ENCODE peak calls at places on chromosome 20, in eight cellular contexts. One of them, this sample, is unnamed.

GRCh38 chr20:22491188-22491500 is 93.2 kb downstream of the FOXA2 start:
- DNase-seq in iPS DF 6.9: no peak
- DNase-seq in ascending aorta: no peak
- DNase-seq in HepG2: no peak
- DNase-seq in substantia nigra: no peak
- DNase-seq in spleen: no peak
- DNase-seq in effector memory CD4-positive, alpha-beta T cell: no peak
- DNase-seq in naive thymus-derived CD4-positive, alpha-beta T cell: no peak
- DNase-seq in this sample: no peak

GRCh38 chr20:63433351-63433750 is 39.1 kb downstream of the KCNQ2 start:
- DNase-seq in iPS DF 6.9: no peak
- DNase-seq in ascending aorta: no peak
- DNase-seq in HepG2: no peak
- DNase-seq in substantia nigra: no peak
- DNase-seq in spleen: no peak
- DNase-seq in effector memory CD4-positive, alpha-beta T cell: no peak
- DNase-seq in naive thymus-derived CD4-positive, alpha-beta T cell: no peak
- DNase-seq in this sample: no peak

GRCh38 chr20:58453391-58453790 is 61.8 kb downstream of the APCDD1L start:
- DNase-seq in iPS DF 6.9: no peak
- DNase-seq in ascending aorta: no peak
- DNase-seq in HepG2: no peak
- DNase-seq in substantia nigra: no peak
- DNase-seq in spleen: no peak
- DNase-seq in effector memory CD4-positive, alpha-beta T cell: no peak
- DNase-seq in naive thymus-derived CD4-positive, alpha-beta T cell: no peak
- DNase-seq in this sample: no peak

GRCh38 chr20:414161-414560 is 6.1 kb downstream of the RBCK1 start:
- DNase-seq in iPS DF 6.9: no peak
- DNase-seq in ascending aorta: no peak
- DNase-seq in HepG2: no peak
- DNase-seq in substantia nigra: no peak
- DNase-seq in spleen: no peak
- DNase-seq in effector memory CD4-positive, alpha-beta T cell: no peak
- DNase-seq in naive thymus-derived CD4-positive, alpha-beta T cell: no peak
- DNase-seq in this sample: no peak

GRCh38 chr20:8807480-8808179 is 261.3 kb upstream of the PLCB4 start:
- DNase-seq in iPS DF 6.9: no peak
- DNase-seq in ascending aorta: no peak
- DNase-seq in HepG2: no peak
- DNase-seq in substantia nigra: no peak
- DNase-seq in spleen: no peak
- DNase-seq in effector memory CD4-positive, alpha-beta T cell: no peak
- DNase-seq in naive thymus-derived CD4-positive, alpha-beta T cell: no peak
- DNase-seq in this sample: no peak

GRCh38 chr20:3171391-3172125 is 1.8 kb downstream of the LZTS3 start:
- DNase-seq in iPS DF 6.9: no peak
- DNase-seq in ascending aorta: no peak
- DNase-seq in HepG2: no peak
- DNase-seq in substantia nigra: no peak
- DNase-seq in spleen: no peak
- DNase-seq in effector memory CD4-positive, alpha-beta T cell: no peak
- DNase-seq in naive thymus-derived CD4-positive, alpha-beta T cell: no peak
- DNase-seq in this sample: no peak

GRCh38 chr20:22949710-22950109 is 85.4 kb upstream of the SSTR4 start:
- DNase-seq in iPS DF 6.9: no peak
- DNase-seq in ascending aorta: no peak
- DNase-seq in HepG2: no peak
- DNase-seq in substantia nigra: no peak
- DNase-seq in spleen: no peak
- DNase-seq in effector memory CD4-positive, alpha-beta T cell: no peak
- DNase-seq in naive thymus-derived CD4-positive, alpha-beta T cell: no peak
- DNase-seq in this sample: no peak

GRCh38 chr20:11155156-11155805 is 481.5 kb upstream of the JAG1 start:
- DNase-seq in iPS DF 6.9: no peak
- DNase-seq in ascending aorta: no peak
- DNase-seq in HepG2: no peak
- DNase-seq in substantia nigra: no peak
- DNase-seq in spleen: no peak
- DNase-seq in effector memory CD4-positive, alpha-beta T cell: no peak
- DNase-seq in naive thymus-derived CD4-positive, alpha-beta T cell: no peak
- DNase-seq in this sample: no peak

GRCh38 chr20:46992640-46993035 is 98.0 kb downstream of the EYA2 start:
- DNase-seq in iPS DF 6.9: no peak
- DNase-seq in ascending aorta: no peak
- DNase-seq in HepG2: no peak
- DNase-seq in substantia nigra: no peak
- DNase-seq in spleen: peak
- DNase-seq in effector memory CD4-positive, alpha-beta T cell: no peak
- DNase-seq in naive thymus-derived CD4-positive, alpha-beta T cell: no peak
- DNase-seq in this sample: no peak

GRCh38 chr20:33658510-33658909 is 3.6 kb upstream of the C20orf144 start:
- DNase-seq in iPS DF 6.9: no peak
- DNase-seq in ascending aorta: no peak
- DNase-seq in HepG2: no peak
- DNase-seq in substantia nigra: no peak
- DNase-seq in spleen: no peak
- DNase-seq in effector memory CD4-positive, alpha-beta T cell: no peak
- DNase-seq in naive thymus-derived CD4-positive, alpha-beta T cell: no peak
- DNase-seq in this sample: no peak

GRCh38 chr20:61056136-61056535 is 195.9 kb upstream of the CDH4 start:
- DNase-seq in iPS DF 6.9: no peak
- DNase-seq in ascending aorta: no peak
- DNase-seq in HepG2: no peak
- DNase-seq in substantia nigra: no peak
- DNase-seq in spleen: no peak
- DNase-seq in effector memory CD4-positive, alpha-beta T cell: no peak
- DNase-seq in naive thymus-derived CD4-positive, alpha-beta T cell: no peak
- DNase-seq in this sample: no peak

GRCh38 chr20:7637184-7637583 is 303.1 kb downstream of the HAO1 start:
- DNase-seq in iPS DF 6.9: no peak
- DNase-seq in ascending aorta: no peak
- DNase-seq in HepG2: no peak
- DNase-seq in substantia nigra: no peak
- DNase-seq in spleen: no peak
- DNase-seq in effector memory CD4-positive, alpha-beta T cell: no peak
- DNase-seq in naive thymus-derived CD4-positive, alpha-beta T cell: no peak
- DNase-seq in this sample: no peak

GRCh38 chr20:51750037-51750769 is 18.0 kb downstream of the ATP9A start:
- DNase-seq in iPS DF 6.9: no peak
- DNase-seq in ascending aorta: peak
- DNase-seq in HepG2: peak
- DNase-seq in substantia nigra: peak
- DNase-seq in spleen: no peak
- DNase-seq in effector memory CD4-positive, alpha-beta T cell: no peak
- DNase-seq in naive thymus-derived CD4-positive, alpha-beta T cell: no peak
- DNase-seq in this sample: peak

GRCh38 chr20:54267510-54268003 is 59.7 kb downstream of the PFDN4 start:
- DNase-seq in iPS DF 6.9: no peak
- DNase-seq in ascending aorta: no peak
- DNase-seq in HepG2: peak
- DNase-seq in substantia nigra: no peak
- DNase-seq in spleen: no peak
- DNase-seq in effector memory CD4-positive, alpha-beta T cell: no peak
- DNase-seq in naive thymus-derived CD4-positive, alpha-beta T cell: no peak
- DNase-seq in this sample: no peak

GRCh38 chr20:59013959-59014608 is 5.1 kb upstream of the TUBB1 start:
- DNase-seq in iPS DF 6.9: no peak
- DNase-seq in ascending aorta: no peak
- DNase-seq in HepG2: no peak
- DNase-seq in substantia nigra: no peak
- DNase-seq in spleen: peak
- DNase-seq in effector memory CD4-positive, alpha-beta T cell: no peak
- DNase-seq in naive thymus-derived CD4-positive, alpha-beta T cell: no peak
- DNase-seq in this sample: no peak

GRCh38 chr20:52150440-52151258 is 40.9 kb downstream of the ZFP64 start:
- DNase-seq in iPS DF 6.9: peak
- DNase-seq in ascending aorta: no peak
- DNase-seq in HepG2: peak
- DNase-seq in substantia nigra: no peak
- DNase-seq in spleen: no peak
- DNase-seq in effector memory CD4-positive, alpha-beta T cell: no peak
- DNase-seq in naive thymus-derived CD4-positive, alpha-beta T cell: no peak
- DNase-seq in this sample: no peak

GRCh38 chr20:53282217-53282955 is 310.2 kb downstream of the TSHZ2 start:
- DNase-seq in iPS DF 6.9: no peak
- DNase-seq in ascending aorta: no peak
- DNase-seq in HepG2: no peak
- DNase-seq in substantia nigra: no peak
- DNase-seq in spleen: no peak
- DNase-seq in effector memory CD4-positive, alpha-beta T cell: no peak
- DNase-seq in naive thymus-derived CD4-positive, alpha-beta T cell: no peak
- DNase-seq in this sample: no peak

GRCh38 chr20:10714236-10714975 is 40.6 kb upstream of the JAG1 start:
- DNase-seq in iPS DF 6.9: no peak
- DNase-seq in ascending aorta: no peak
- DNase-seq in HepG2: no peak
- DNase-seq in substantia nigra: no peak
- DNase-seq in spleen: no peak
- DNase-seq in effector memory CD4-positive, alpha-beta T cell: no peak
- DNase-seq in naive thymus-derived CD4-positive, alpha-beta T cell: no peak
- DNase-seq in this sample: no peak

GRCh38 chr20:36888880-36889516 is 13.1 kb downstream of the TLDC2 start:
- DNase-seq in iPS DF 6.9: no peak
- DNase-seq in ascending aorta: no peak
- DNase-seq in HepG2: no peak
- DNase-seq in substantia nigra: no peak
- DNase-seq in spleen: no peak
- DNase-seq in effector memory CD4-positive, alpha-beta T cell: no peak
- DNase-seq in naive thymus-derived CD4-positive, alpha-beta T cell: no peak
- DNase-seq in this sample: no peak

GRCh38 chr20:34920055-34920454 is 35.6 kb downstream of the GSS start:
- DNase-seq in iPS DF 6.9: no peak
- DNase-seq in ascending aorta: no peak
- DNase-seq in HepG2: no peak
- DNase-seq in substantia nigra: no peak
- DNase-seq in spleen: no peak
- DNase-seq in effector memory CD4-positive, alpha-beta T cell: no peak
- DNase-seq in naive thymus-derived CD4-positive, alpha-beta T cell: no peak
- DNase-seq in this sample: no peak

DNA sequence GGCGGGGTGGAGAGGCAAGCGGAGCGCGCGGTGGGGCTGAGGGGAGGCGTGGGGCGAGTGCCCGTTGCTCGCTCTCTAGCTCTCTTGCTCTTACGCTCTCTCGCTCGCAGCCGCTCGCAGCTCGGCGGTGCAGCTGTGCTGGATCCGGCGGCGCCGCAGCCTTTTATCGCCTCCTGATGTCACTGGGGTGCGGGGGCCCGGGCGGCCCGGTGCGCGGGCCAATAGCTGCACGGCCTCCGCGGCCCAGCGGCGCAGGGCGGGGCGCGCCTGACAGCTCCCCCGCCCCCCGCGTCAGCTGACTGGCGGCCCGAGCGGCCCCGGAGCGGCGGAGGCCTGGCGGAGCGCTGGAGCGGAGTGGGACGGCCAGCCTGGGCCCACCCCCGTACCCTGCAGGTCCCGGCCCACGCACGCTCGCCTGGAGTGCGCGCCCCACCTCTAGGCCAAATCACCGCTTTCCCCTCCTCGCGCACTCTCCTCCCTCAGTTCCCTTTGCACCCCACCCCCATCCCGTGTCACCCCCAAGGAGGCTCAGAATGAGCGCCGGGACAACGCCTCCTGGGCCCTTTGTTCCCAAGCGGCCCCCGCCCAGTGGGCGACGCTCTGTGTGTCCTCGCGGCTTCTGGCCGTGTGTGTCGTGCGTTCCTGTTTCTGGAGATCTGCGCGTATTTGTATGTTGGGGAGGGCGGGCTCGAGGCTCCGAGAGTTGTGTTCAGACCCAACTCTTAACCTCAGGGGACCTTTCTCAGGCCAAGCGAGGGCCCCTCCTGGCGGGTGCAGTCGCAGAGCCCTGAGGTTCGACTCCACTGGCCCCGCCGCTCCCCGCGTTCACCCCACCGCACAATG is at the start of gene MAFB:
- DNase-seq in iPS DF 6.9: no peak
- DNase-seq in ascending aorta: peak
- DNase-seq in HepG2: peak
- DNase-seq in substantia nigra: peak
- DNase-seq in spleen: peak
- DNase-seq in effector memory CD4-positive, alpha-beta T cell: no peak
- DNase-seq in naive thymus-derived CD4-positive, alpha-beta T cell: no peak
- DNase-seq in this sample: peak
- H3K27ac ChIP-seq in iPS DF 6.9: no peak
- H3K27ac ChIP-seq in ascending aorta: peak
- H3K27ac ChIP-seq in HepG2: no peak
- H3K27ac ChIP-seq in substantia nigra: peak
- H3K27ac ChIP-seq in spleen: peak
- H3K27ac ChIP-seq in effector memory CD4-positive, alpha-beta T cell: no peak
- H3K27ac ChIP-seq in naive thymus-derived CD4-positive, alpha-beta T cell: no peak
- H3K27ac ChIP-seq in this sample: peak

GRCh38 chr20:16284385-16285100 is 288.7 kb downstream of the KIF16B start:
- DNase-seq in iPS DF 6.9: no peak
- DNase-seq in ascending aorta: no peak
- DNase-seq in HepG2: no peak
- DNase-seq in substantia nigra: no peak
- DNase-seq in spleen: no peak
- DNase-seq in effector memory CD4-positive, alpha-beta T cell: no peak
- DNase-seq in naive thymus-derived CD4-positive, alpha-beta T cell: no peak
- DNase-seq in this sample: peak
- H3K27ac ChIP-seq in iPS DF 6.9: no peak
- H3K27ac ChIP-seq in ascending aorta: no peak
- H3K27ac ChIP-seq in HepG2: no peak
- H3K27ac ChIP-seq in substantia nigra: no peak
- H3K27ac ChIP-seq in spleen: no peak
- H3K27ac ChIP-seq in effector memory CD4-positive, alpha-beta T cell: no peak
- H3K27ac ChIP-seq in naive thymus-derived CD4-positive, alpha-beta T cell: no peak
- H3K27ac ChIP-seq in this sample: no peak

DNA sequence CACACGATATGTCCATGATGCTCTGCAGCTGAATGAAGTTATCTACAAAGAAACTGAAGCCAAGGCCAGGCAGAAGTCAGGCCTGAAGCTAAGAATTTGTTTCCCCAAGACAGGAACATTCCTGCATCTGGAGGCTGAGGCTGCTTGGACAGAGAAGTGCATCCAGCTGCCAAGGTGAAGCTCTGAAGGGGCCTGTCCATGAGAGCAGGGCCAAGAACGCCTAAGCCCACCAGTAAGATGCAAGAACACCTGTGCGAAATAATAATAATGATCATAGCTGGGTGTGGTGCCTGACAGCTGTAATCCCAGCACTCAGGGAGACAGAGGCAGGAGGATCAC is 37.7 kb upstream of the B4GALT5 start:
- DNase-seq in iPS DF 6.9: no peak
- DNase-seq in ascending aorta: no peak
- DNase-seq in HepG2: no peak
- DNase-seq in substantia nigra: no peak
- DNase-seq in spleen: no peak
- DNase-seq in effector memory CD4-positive, alpha-beta T cell: no peak
- DNase-seq in naive thymus-derived CD4-positive, alpha-beta T cell: no peak
- DNase-seq in this sample: no peak
- H3K27ac ChIP-seq in iPS DF 6.9: no peak
- H3K27ac ChIP-seq in ascending aorta: no peak
- H3K27ac ChIP-seq in HepG2: no peak
- H3K27ac ChIP-seq in substantia nigra: no peak
- H3K27ac ChIP-seq in spleen: no peak
- H3K27ac ChIP-seq in effector memory CD4-positive, alpha-beta T cell: no peak
- H3K27ac ChIP-seq in naive thymus-derived CD4-positive, alpha-beta T cell: no peak
- H3K27ac ChIP-seq in this sample: no peak

DNA sequence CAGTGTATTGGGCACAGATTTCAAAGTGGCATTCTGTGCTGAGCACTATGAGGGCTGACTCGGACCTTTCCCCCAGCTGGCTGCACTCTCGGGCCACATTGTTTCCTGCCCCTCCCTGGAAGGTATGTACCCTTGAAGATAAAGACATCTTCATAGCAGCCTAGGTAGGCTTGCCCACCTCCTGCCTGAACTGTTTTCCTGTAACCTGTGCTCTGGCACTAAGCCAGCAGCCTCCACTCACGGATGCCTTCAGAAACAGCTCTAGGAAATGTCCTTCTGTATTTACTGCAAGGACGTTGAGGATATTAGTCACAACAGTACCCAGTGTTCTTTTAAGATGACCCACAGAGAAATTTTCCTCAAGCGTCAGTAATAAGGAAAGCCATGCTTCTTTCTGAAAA is 43.7 kb downstream of the TTI1 start:
- DNase-seq in iPS DF 6.9: no peak
- DNase-seq in ascending aorta: no peak
- DNase-seq in HepG2: no peak
- DNase-seq in substantia nigra: no peak
- DNase-seq in spleen: no peak
- DNase-seq in effector memory CD4-positive, alpha-beta T cell: no peak
- DNase-seq in naive thymus-derived CD4-positive, alpha-beta T cell: no peak
- DNase-seq in this sample: no peak
- H3K27ac ChIP-seq in iPS DF 6.9: no peak
- H3K27ac ChIP-seq in ascending aorta: no peak
- H3K27ac ChIP-seq in HepG2: no peak
- H3K27ac ChIP-seq in substantia nigra: no peak
- H3K27ac ChIP-seq in spleen: no peak
- H3K27ac ChIP-seq in effector memory CD4-positive, alpha-beta T cell: peak
- H3K27ac ChIP-seq in naive thymus-derived CD4-positive, alpha-beta T cell: no peak
- H3K27ac ChIP-seq in this sample: peak